ENCODE peak calls at places on chromosome 20, in nine cellular contexts. E is activated T-helper 1 cell treated with anti-CD3 and anti-CD28 coated beads, Interleukin-12 subunit alpha, Interleukin-12 subunit beta, Interleukin-2, Interleukin-4 antibody, amounts not matched to agents 30 ng/mL and 10 ng/mL and 1 ng/mL, durations not matched to agents 14 hours and 24 hours and 36 hours; W is NCI-H1105; M is T-cell; Q is lower leg skin; F is ELR; Y is stimulated activated CD8-positive, alpha-beta memory T cell treated with anti-CD3 and anti-CD28 coated beads, Interleukin-12 subunit alpha, Interleukin-12 subunit beta, amount 100 ng/mL, for 1 hour; N is activated naive CD4-positive, alpha-beta T cell treated with Interleukin-2 at 50 U/mL for 16 hours; Z is iPS-NIHi11. O is an unnamed sample.

GRCh38 chr20:11451793-11452291 is 465.9 kb upstream of the BTBD3 start:
- DNase-seq in E (no peak), W (no peak), M (no peak), Q (no peak), F (no peak), Y (no peak), N (no peak), Z (peak; percentile 21), O (no peak)

GRCh38 chr20:32513031-32513866 is 71.9 kb downstream of the NOL4L start:
- DNase-seq in E (no peak), W (no peak), M (no peak), Q (no peak), F (no peak), Y (no peak), N (no peak), Z (no peak), O (no peak)

GRCh38 chr20:32626859-32627636 is 41.9 kb upstream of the NOL4L start:
- DNase-seq in E (no peak), W (peak; percentile 94), M (no peak), Q (no peak), F (no peak), Y (no peak), N (no peak), Z (no peak), O (no peak)

GRCh38 chr20:45100563-45101245 is at the start of gene KCNS1:
- DNase-seq in E (no peak), W (no peak), M (no peak), Q (no peak), F (peak; percentile 37), Y (no peak), N (no peak), Z (peak; percentile 81), O (no peak)

GRCh38 chr20:63202811-63203526 is 13.0 kb downstream of the YTHDF1 start:
- DNase-seq in E (no peak), W (no peak), M (no peak), Q (no peak), F (no peak), Y (no peak), N (no peak), Z (no peak), O (no peak)

GRCh38 chr20:1509237-1509636 is 18.0 kb upstream of the SIRPB2 start:
- DNase-seq in E (no peak), W (peak; percentile 11), M (no peak), Q (no peak), F (peak; percentile 52), Y (peak; percentile 4), N (peak; percentile 22), Z (peak; percentile 16), O (no peak)

GRCh38 chr20:25206063-25206403 is 10.5 kb downstream of the ENTPD6 start:
- DNase-seq in E (no peak), W (no peak), M (no peak), Q (peak; percentile 67), F (no peak), Y (no peak), N (no peak), Z (no peak), O (no peak)

GRCh38 chr20:52926505-52926904 is 45.7 kb upstream of the TSHZ2 start:
- DNase-seq in E (no peak), W (no peak), M (no peak), Q (no peak), F (no peak), Y (no peak), N (no peak), Z (no peak), O (no peak)

GRCh38 chr20:57627972-57628650 is 7.9 kb upstream of the ZBP1 start:
- DNase-seq in E (peak; percentile 16), W (no peak), M (peak; percentile 63), Q (peak; percentile 87), F (peak; percentile 8), Y (no peak), N (peak; percentile 40), Z (no peak), O (peak; percentile 58)

GRCh38 chr20:61719691-61720347 is 345.9 kb downstream of the TAF4 start:
- DNase-seq in E (peak; percentile 58), W (no peak), M (peak; percentile 65), Q (no peak), F (no peak), Y (peak; percentile 22), N (peak; percentile 27), Z (no peak), O (no peak)

GRCh38 chr20:62352402-62353288 is 14.5 kb downstream of the LAMA5 start:
- DNase-seq in E (no peak), W (peak; percentile 81), M (no peak), Q (no peak), F (no peak), Y (no peak), N (no peak), Z (peak; percentile 31), O (no peak)

GRCh38 chr20:4949833-4950178 is 51.5 kb downstream of the SLC23A2 start:
- DNase-seq in E (no peak), W (no peak), M (no peak), Q (no peak), F (peak; percentile 29), Y (no peak), N (peak; percentile 29), Z (peak; percentile 31), O (no peak)

GRCh38 chr20:23340524-23340923 is 10.1 kb upstream of the NXT1 start:
- DNase-seq in E (no peak), W (peak; percentile 34), M (no peak), Q (peak; percentile 92), F (peak; percentile 61), Y (no peak), N (no peak), Z (peak; percentile 77), O (peak; percentile 53)

GRCh38 chr20:6101346-6101745 is 21.5 kb downstream of the FERMT1 start:
- DNase-seq in E (no peak), W (no peak), M (no peak), Q (no peak), F (no peak), Y (no peak), N (no peak), Z (no peak), O (no peak)

GRCh38 chr20:33111306-33111705 is 31.9 kb downstream of the BPIFB4 start:
- DNase-seq in E (no peak), W (no peak), M (no peak), Q (no peak), F (no peak), Y (no peak), N (no peak), Z (no peak), O (no peak)

GRCh38 chr20:61925555-61926252 is 140.0 kb downstream of the TAF4 start:
- DNase-seq in E (no peak), W (no peak), M (no peak), Q (no peak), F (peak; percentile 72), Y (no peak), N (no peak), Z (no peak), O (no peak)

GRCh38 chr20:18223399-18223798 is 64.9 kb upstream of the ZNF133 start:
- DNase-seq in E (no peak), W (no peak), M (no peak), Q (no peak), F (peak; percentile 4), Y (no peak), N (no peak), Z (no peak), O (no peak)

GRCh38 chr20:18263723-18264122 is 24.6 kb upstream of the ZNF133 start:
- DNase-seq in E (no peak), W (no peak), M (no peak), Q (no peak), F (no peak), Y (no peak), N (no peak), Z (peak; percentile 23), O (no peak)